ENCODE peak calls at places on chromosomes 5 and 9, in nine cellular contexts. X is cardiac muscle cell, Y is uterus, O is pancreas, K is neural progenitor cell, F is tibial nerve, W is heart right ventricle, L is body of pancreas, E is fibroblast of lung. D is an unnamed sample. For H3K27me3, the result is how much of the 10 kb centered on the place peaks cover.

GRCh38 chr9:127875306-127875966 is 2.0 kb downstream of the AK1 start:
- DNase-seq in X (no peak), L (no peak), O (no peak), Y (no peak), F (no peak), W (no peak), E (peak), K (no peak), D (no peak)

GRCh38 chr9:100074989-100075388 is 23.8 kb downstream of the ERP44 start:
- DNase-seq in O (no peak), K (no peak), W (no peak), Y (no peak), F (no peak), L (no peak), E (no peak), X (no peak), D (no peak)

GRCh38 chr9:77811832-77812231 is 163.7 kb upstream of the GNA14 start:
- DNase-seq in O (no peak), Y (no peak), X (no peak), K (no peak), W (no peak), E (no peak), F (no peak), L (no peak), D (no peak)

GRCh38 chr5:116583085-116583766 is 8.6 kb upstream of the SEMA6A start:
- DNase-seq in O (no peak), Y (no peak), F (no peak), W (no peak), X (no peak), E (peak), K (no peak), L (no peak), D (no peak)

GRCh38 chr9:106963684-106964083 is 100.7 kb downstream of the ZNF462 start:
- DNase-seq in W (no peak), L (no peak), X (no peak), O (no peak), K (no peak), E (no peak), Y (no peak), F (no peak), D (no peak)

GRCh38 chr9:2837915-2838314 is 6.0 kb downstream of the PUM3 start:
- DNase-seq in F (no peak), W (no peak), L (no peak), E (no peak), Y (no peak), K (no peak), O (no peak), X (no peak), D (no peak)

GRCh38 chr5:154756871-154757646 is 1.9 kb downstream of the LARP1 start:
- DNase-seq in X (peak), K (peak), W (peak), F (no peak), Y (peak), E (peak), O (peak), L (peak), D (peak)

GRCh38 chr5:172544371-172545120 is 90.2 kb upstream of the SH3PXD2B start:
- DNase-seq in W (no peak), X (no peak), Y (peak), K (no peak), O (no peak), E (no peak), F (no peak), L (no peak), D (no peak)

GRCh38 chr5:65588694-65589093 is 25.6 kb downstream of the PPWD1 start:
- DNase-seq in F (no peak), X (no peak), E (no peak), W (no peak), L (no peak), K (no peak), Y (no peak), O (no peak), D (no peak)

GRCh38 chr9:18877984-18878383 is 155.0 kb downstream of the SAXO1 start:
- DNase-seq in O (no peak), Y (no peak), L (no peak), X (no peak), E (no peak), W (no peak), K (no peak), F (no peak), D (no peak)

GRCh38 chr5:151128817-151129216 is 28.8 kb downstream of the ANXA6 start:
- DNase-seq in L (no peak), Y (no peak), X (no peak), W (no peak), O (no peak), E (no peak), K (no peak), F (no peak), D (no peak)

GRCh38 chr5:141878771-141879759 is 855 bp upstream of the PCDH1 start:
- DNase-seq in X (peak), E (peak), L (peak), K (peak), W (peak), F (peak), O (peak), Y (peak), D (peak)
- H3K27ac ChIP-seq in X (no peak), E (no peak), L (peak), K (peak), W (peak), F (peak), O (peak), Y (peak), D (no peak)

GRCh38 chr5:179801304-179802206 is 5.1 kb downstream of the MGAT4B start:
- DNase-seq in X (peak), K (peak), W (peak), F (peak), L (peak), Y (peak), O (peak), E (no peak), D (peak)
- TF ChIP-seq CTCF in X (peak), K (peak), W (peak), F (peak), L (peak), Y (peak), O (peak), E (peak), D (peak)

DNA sequence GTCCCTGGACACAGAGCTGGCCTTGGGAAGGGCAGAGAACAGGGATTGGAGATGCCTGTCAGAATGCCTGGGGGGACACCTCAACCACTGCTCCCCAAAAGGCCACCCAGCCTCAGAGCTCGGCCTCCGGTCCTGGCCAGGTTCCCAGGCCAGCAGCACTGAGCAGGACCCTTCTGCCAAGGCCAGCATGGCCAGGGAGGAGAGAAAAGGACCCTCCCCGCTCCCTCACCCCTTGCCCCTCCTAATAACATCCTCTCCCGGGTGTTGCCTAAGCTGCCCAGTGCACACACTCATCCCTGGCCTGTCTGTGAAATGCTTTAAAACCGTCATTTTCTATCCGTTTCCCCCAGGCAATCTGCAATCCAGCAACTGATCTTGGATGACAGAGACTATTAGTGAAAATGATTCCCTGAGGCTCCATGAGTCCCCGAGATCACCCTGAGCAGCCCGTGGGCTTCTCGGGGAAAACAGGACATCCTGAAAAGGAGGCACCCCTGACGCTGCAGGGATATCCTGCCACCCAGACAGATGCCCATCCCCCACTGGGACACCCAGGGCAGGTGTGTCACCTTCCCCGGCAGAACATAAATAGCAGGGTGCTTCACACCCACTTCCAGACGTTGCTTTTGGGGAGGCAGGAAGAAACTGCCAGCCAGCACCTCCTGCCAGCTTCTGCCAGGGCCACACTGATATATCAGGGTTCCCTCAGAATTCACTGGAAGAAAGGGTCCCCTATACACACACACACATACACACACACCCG is 75.3 kb downstream of the ADAMTS2 start:
- DNase-seq in W (no peak), O (peak), L (no peak), K (no peak), X (no peak), E (no peak), Y (peak), F (no peak), D (no peak)
- H3K27me3 ChIP-seq in W (under half), O (under half), L (under half), K (under half), X (under half), E (under half), Y (under half), F (under half), D (under half)

DNA sequence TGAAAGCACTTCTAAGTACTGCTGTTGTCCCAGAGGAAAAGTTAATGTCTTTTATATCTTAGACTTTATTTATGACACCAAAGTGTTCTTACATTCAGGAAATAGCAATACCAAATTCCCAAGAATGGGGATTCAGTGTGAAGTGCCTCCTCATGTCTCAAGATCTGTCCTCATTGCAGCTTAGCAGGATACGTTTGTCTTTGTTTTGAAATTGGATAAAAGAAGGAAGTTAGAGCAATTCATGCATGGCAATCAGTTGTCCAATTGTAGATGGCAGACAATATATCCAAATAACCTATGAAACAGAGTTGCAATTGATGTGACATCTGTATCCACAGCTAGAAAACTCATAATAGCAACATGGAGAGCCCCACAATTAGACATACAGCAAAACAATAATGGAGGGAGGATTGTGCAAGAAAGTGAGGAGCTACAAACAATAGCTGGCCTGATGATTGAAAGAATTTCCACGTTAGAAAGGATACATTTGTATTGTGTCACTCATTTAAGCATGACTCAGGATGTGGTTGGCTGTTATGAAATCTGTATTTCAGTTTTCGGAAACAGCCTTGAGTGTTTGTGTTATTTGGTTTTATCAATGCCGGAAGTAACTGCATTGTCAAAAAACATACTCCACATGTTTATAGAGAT is 132.0 kb downstream of the FAM174A start:
- DNase-seq in X (no peak), F (peak), L (no peak), Y (no peak), E (peak), O (no peak), K (no peak), W (no peak), D (no peak)
- H3K27ac ChIP-seq in X (no peak), F (no peak), L (no peak), Y (no peak), E (no peak), O (no peak), K (no peak), W (no peak), D (no peak)

DNA sequence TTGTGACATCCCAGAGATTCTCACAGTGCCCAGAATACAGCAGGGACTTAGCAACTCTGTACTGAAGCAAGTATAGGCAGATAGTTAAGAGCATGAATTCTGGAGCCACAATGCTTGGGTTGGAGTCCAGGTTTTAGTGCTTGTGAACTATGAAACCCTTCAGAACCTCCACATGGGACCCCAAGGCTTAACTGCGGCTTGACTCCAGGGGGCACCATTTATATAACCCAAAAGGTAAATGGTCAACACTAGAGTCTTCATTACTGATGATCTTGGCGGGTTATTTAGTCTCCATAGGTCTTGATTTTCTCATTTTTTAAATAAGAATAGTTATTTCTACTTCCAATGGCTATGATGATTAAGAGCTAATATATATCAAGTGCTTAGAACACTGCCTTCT is 390.3 kb downstream of the TAF11L14 start:
- DNase-seq in F (no peak), O (no peak), L (no peak), X (no peak), Y (no peak), W (no peak), K (no peak), E (no peak), D (no peak)
- TF ChIP-seq CTCF in F (no peak), O (no peak), L (no peak), X (no peak), Y (no peak), W (no peak), K (peak), E (no peak), D (no peak)

DNA sequence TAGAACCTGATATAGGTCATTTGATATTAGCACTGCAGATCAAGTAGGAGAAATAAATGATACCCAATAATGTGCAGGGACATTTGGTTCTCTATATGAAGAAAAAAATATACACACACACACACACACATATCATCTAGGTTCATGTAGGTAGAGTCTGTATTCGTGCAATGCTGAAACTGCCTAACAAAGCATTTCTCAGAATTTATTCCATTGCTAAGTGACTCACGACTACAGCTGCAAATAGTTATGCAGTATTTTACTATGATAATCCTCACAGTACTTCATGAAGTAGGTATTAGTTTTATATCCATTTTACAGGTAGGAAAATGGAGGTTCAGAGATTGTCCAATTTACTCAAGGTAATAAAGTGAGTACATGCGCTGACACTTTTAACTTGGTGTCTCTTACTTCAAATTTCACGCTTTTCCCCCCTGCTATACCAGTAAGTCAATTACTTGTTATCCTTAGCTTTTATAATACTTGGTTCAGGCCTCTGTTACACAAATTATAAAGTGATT is 2.4 kb downstream of the GIN1 start:
- DNase-seq in X (no peak), W (no peak), E (peak), Y (no peak), F (no peak), L (no peak), O (no peak), K (no peak), D (no peak)
- H3K27me3 ChIP-seq in X (under half), W (under half), E (under half), Y (under half), F (under half), L (under half), O (under half), K (under half), D (under half)

GRCh38 chr9:137671721-137672120 is 52.9 kb downstream of the EHMT1 start:
- DNase-seq in L (no peak), K (no peak), O (no peak), F (no peak), X (no peak), Y (no peak), E (no peak), W (no peak), D (no peak)

GRCh38 chr9:137669261-137669672 is 50.5 kb downstream of the EHMT1 start:
- DNase-seq in K (peak), X (no peak), O (no peak), E (no peak), F (no peak), Y (peak), L (no peak), W (no peak), D (no peak)

GRCh38 chr9:137671196-137671538 is 52.4 kb downstream of the EHMT1 start:
- DNase-seq in X (no peak), E (no peak), K (no peak), Y (no peak), O (no peak), W (no peak), L (no peak), F (no peak), D (no peak)

GRCh38 chr9:137668203-137668602 is 49.4 kb downstream of the EHMT1 start:
- DNase-seq in O (no peak), K (no peak), Y (no peak), W (no peak), F (no peak), X (no peak), E (no peak), L (no peak), D (no peak)

GRCh38 chr9:137670391-137671195 is 51.8 kb downstream of the EHMT1 start:
- DNase-seq in O (peak), W (peak), F (no peak), K (peak), E (no peak), X (peak), Y (no peak), L (peak), D (no peak)
- H3K27ac ChIP-seq in O (no peak), W (no peak), F (no peak), K (peak), E (no peak), X (peak), Y (no peak), L (peak), D (no peak)

GRCh38 chr9:91341258-91341746 is 20.4 kb downstream of the AUH start:
- DNase-seq in O (no peak), F (no peak), W (no peak), X (no peak), K (no peak), L (peak), Y (no peak), E (peak), D (no peak)
- TF ChIP-seq CTCF in O (no peak), F (no peak), W (no peak), X (no peak), K (no peak), L (no peak), Y (no peak), E (no peak), D (no peak)